ENCODE peak calls at places on chromosomes 6 and 20, in nine cellular contexts. P is left lung; U is spleen; G is fibroblast of lung; R is CD4-positive, alpha-beta T cell; J is RWPE1; Q is neural progenitor cell; I is nephron progenitor cell; L is progenitor cell of endocrine pancreas. M is an unnamed sample.

GRCh38 chr6:166223091-166223490 is 55.4 kb upstream of the TBXT start:
- DNase-seq in P (no peak), U (no peak), G (no peak), R (no peak), J (no peak), Q (no peak), I (no peak), L (no peak), M (no peak)

GRCh38 chr20:41304002-41304401 is 13.5 kb downstream of the ZHX3 start:
- DNase-seq in P (no peak), U (no peak), G (no peak), R (no peak), J (no peak), Q (no peak), I (no peak), L (no peak), M (no peak)

GRCh38 chr20:24134284-24134683 is 145.7 kb upstream of the GGTLC1 start:
- DNase-seq in P (no peak), U (no peak), G (peak), R (no peak), J (peak), Q (no peak), I (no peak), L (no peak), M (no peak)

GRCh38 chr6:90167514-90168379 is 128.9 kb downstream of the BACH2 start:
- DNase-seq in P (no peak), U (no peak), G (no peak), R (no peak), J (no peak), Q (no peak), I (no peak), L (no peak), M (no peak)

GRCh38 chr6:136435096-136435495 is 115.1 kb downstream of the MAP7 start:
- DNase-seq in P (no peak), U (no peak), G (no peak), R (no peak), J (no peak), Q (no peak), I (no peak), L (no peak), M (no peak)

GRCh38 chr20:62921119-62921687 is 5.1 kb downstream of the DIDO1 start:
- DNase-seq in P (peak), U (no peak), G (peak), R (peak), J (peak), Q (peak), I (peak), L (no peak), M (peak)

GRCh38 chr20:63433756-63434531 is 38.5 kb downstream of the KCNQ2 start:
- DNase-seq in P (no peak), U (no peak), G (no peak), R (no peak), J (no peak), Q (no peak), I (no peak), L (no peak), M (no peak)

GRCh38 chr6:120173250-120173649 is 823.7 kb upstream of the MAN1A1 start:
- DNase-seq in P (no peak), U (peak), G (no peak), R (no peak), J (no peak), Q (no peak), I (no peak), L (no peak), M (no peak)

GRCh38 chr6:1639430-1639829 is 29.7 kb downstream of the FOXC1 start:
- DNase-seq in P (no peak), U (no peak), G (no peak), R (peak), J (no peak), Q (no peak), I (no peak), L (no peak), M (no peak)

GRCh38 chr20:46213946-46214830 is 94.1 kb downstream of the CDH22 start:
- DNase-seq in P (no peak), U (no peak), G (no peak), R (no peak), J (peak), Q (no peak), I (no peak), L (no peak), M (no peak)

GRCh38 chr20:44187054-44187762 is at the start of gene JPH2:
- DNase-seq in P (no peak), U (no peak), G (peak), R (no peak), J (peak), Q (peak), I (peak), L (no peak), M (peak)

GRCh38 chr6:161546632-161547031 is 272.8 kb upstream of the AGPAT4 start:
- DNase-seq in P (no peak), U (no peak), G (no peak), R (no peak), J (no peak), Q (no peak), I (no peak), L (no peak), M (no peak)

GRCh38 chr6:8492536-8493125 is 57.3 kb upstream of the SLC35B3 start:
- DNase-seq in P (no peak), U (no peak), G (peak), R (no peak), J (no peak), Q (no peak), I (no peak), L (no peak), M (no peak)

DNA sequence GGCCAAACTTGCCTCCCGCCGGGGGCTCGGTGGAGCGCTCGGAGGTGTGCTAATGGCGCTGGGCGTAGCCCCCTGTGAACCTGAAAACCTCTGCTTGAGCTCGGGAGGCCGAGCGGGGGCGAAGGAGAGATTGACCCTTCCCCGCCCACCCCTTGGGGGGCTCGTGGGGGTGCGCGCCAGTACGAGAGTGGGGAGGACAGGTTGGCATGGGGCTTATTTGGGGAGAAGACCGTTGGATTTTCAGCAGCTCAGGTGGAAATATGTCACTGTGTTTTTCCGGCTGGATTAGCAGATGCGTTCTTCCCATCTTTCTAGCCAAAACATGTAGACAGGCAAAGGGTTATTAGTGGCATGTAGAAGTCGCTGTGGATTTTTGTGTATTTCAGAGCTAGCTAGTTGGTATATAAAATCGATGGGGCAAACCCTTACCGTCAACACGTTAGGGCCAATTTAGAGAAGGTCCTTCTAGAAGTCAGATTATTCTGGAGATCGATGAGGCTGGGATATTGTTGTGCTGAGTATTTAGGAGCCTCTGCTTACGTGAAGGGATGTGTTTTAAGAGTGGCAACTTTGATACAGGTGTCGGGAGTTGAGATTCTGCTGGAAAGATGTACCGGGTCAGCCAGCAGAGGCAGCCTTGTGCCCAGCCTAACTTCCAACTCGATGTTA is 525 bp downstream of the NCOA7 start:
- DNase-seq in P (no peak), U (peak), G (peak), R (peak), J (peak), Q (peak), I (no peak), L (no peak), M (no peak)
- TF ChIP-seq CTCF in P (no peak), U (peak), G (peak), R (peak), J (peak), Q (peak), I (peak), L (peak), M (peak)

GRCh38 chr20:35741892-35742740 is at the start of gene RBM39:
- DNase-seq in P (peak), U (peak), G (peak), R (peak), J (peak), Q (peak), I (peak), L (peak), M (peak)
- TF ChIP-seq CTCF in P (peak), U (peak), G (peak), R (peak), J (no peak), Q (peak), I (no peak), L (peak), M (peak)

GRCh38 chr20:14609328-14610221 is 272.2 kb upstream of the FLRT3 start:
- DNase-seq in P (no peak), U (no peak), G (no peak), R (no peak), J (no peak), Q (no peak), I (no peak), L (no peak), M (no peak)

GRCh38 chr20:14616003-14616402 is 278.6 kb upstream of the FLRT3 start:
- DNase-seq in P (no peak), U (no peak), G (no peak), R (no peak), J (no peak), Q (no peak), I (no peak), L (no peak), M (no peak)

GRCh38 chr20:14617123-14617522 is 279.7 kb upstream of the FLRT3 start:
- DNase-seq in P (no peak), U (no peak), G (peak), R (no peak), J (no peak), Q (no peak), I (no peak), L (no peak), M (no peak)

GRCh38 chr20:14612389-14612788 is 275.0 kb upstream of the FLRT3 start:
- DNase-seq in P (no peak), U (no peak), G (no peak), R (no peak), J (no peak), Q (no peak), I (no peak), L (no peak), M (no peak)
- TF ChIP-seq CTCF in P (no peak), U (no peak), G (no peak), R (no peak), J (no peak), Q (no peak), I (no peak), L (no peak), M (no peak)

GRCh38 chr20:49924247-49924646 is 8.9 kb upstream of the SPATA2 start:
- DNase-seq in P (peak), U (no peak), G (no peak), R (no peak), J (no peak), Q (no peak), I (no peak), L (no peak), M (no peak)

GRCh38 chr20:49928411-49929141 is 7.6 kb upstream of the RNF114 start:
- DNase-seq in P (peak), U (peak), G (peak), R (peak), J (peak), Q (peak), I (peak), L (peak), M (peak)

GRCh38 chr20:49925901-49926454 is 10.2 kb upstream of the RNF114 start:
- DNase-seq in P (no peak), U (no peak), G (no peak), R (no peak), J (no peak), Q (no peak), I (no peak), L (no peak), M (no peak)

DNA sequence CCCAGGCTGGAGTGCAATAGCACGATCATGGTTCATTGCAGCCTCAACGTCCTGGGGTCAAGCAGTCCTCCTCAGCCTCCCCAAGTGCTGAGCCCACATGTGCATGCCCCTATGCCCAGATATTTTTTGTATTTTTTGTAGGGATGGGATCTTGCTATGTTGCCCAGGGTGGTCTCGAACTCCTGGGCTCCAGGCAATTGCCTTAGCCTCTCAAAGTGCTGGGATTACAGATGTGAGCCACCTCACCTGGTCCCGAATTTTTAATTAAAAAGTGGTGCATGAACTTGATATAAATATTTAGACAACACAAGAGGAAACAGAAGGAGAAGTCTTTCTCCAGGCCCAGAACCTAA is 7.1 kb upstream of the RNF114 start:
- DNase-seq in P (no peak), U (no peak), G (no peak), R (no peak), J (no peak), Q (no peak), I (no peak), L (no peak), M (no peak)
- TF ChIP-seq CTCF in P (no peak), U (no peak), G (no peak), R (no peak), J (no peak), Q (no peak), I (no peak), L (no peak), M (no peak)

GRCh38 chr6:111105578-111105977 is 18.3 kb downstream of the SLC16A10 start:
- DNase-seq in P (peak), U (no peak), G (peak), R (no peak), J (peak), Q (no peak), I (no peak), L (no peak), M (no peak)
- TF ChIP-seq CTCF in P (no peak), U (no peak), G (no peak), R (no peak), J (no peak), Q (no peak), I (no peak), L (no peak), M (no peak)

GRCh38 chr6:75368864-75369402 is 84.3 kb upstream of the TMEM30A start:
- DNase-seq in P (no peak), U (no peak), G (no peak), R (no peak), J (no peak), Q (no peak), I (no peak), L (no peak), M (no peak)

GRCh38 chr6:75363304-75363703 is 78.7 kb upstream of the TMEM30A start:
- DNase-seq in P (no peak), U (no peak), G (no peak), R (no peak), J (no peak), Q (no peak), I (no peak), L (no peak), M (no peak)

GRCh38 chr6:75372884-75373283 is 88.3 kb upstream of the TMEM30A start:
- DNase-seq in P (no peak), U (no peak), G (no peak), R (no peak), J (no peak), Q (no peak), I (no peak), L (no peak), M (no peak)

DNA sequence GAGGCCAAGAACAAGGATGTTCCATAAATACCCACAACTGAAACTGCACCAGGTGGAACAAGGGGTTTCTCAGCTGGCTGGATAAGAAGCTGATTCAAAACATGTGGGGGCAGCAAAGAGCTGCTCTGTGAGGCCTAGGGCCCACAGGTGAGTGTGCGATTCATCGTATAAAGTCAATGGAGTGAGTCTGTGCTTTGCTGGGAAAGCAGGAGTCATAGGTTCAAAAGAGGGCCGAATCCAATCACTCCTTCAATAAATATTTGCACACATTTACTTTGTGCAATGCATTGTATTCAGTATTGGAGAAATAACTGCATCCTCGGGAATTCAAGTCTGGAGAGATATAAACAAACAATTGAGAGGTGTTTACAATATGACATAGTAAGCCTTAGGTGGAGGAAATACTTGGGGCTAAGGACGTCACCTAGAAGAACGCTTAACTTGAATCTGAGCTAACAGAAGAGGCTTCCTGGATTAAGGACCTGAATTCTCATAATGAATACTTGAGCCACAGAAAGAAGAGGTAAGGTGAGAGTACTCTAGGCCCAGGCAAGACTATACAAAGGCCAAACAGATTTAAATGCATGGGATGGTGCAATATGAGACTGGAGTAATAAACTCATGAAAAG is 83.7 kb upstream of the TMEM30A start:
- DNase-seq in P (peak), U (no peak), G (peak), R (no peak), J (peak), Q (peak), I (peak), L (peak), M (no peak)
- TF ChIP-seq CTCF in P (no peak), U (no peak), G (peak), R (no peak), J (no peak), Q (peak), I (peak), L (peak), M (peak)

DNA sequence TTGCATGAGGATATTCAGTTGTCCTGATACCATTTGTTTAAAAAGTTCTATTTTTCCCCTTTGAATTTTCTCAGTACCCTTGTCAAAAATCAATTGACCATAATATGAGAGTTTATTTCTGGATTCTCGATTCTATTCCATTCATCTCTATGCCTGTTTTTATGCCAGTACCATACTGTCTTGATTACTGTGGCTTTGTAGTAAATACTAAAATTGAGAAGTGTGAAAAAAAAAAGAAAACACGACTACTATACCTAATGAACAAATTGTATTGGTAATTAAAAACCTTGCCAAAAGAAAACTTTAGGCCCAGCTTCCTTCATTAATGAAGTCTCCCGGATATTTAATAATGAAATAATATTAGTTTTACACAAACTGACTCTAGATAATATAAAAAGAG is 185.7 kb downstream of the TBC1D7 start:
- DNase-seq in P (no peak), U (no peak), G (no peak), R (no peak), J (no peak), Q (no peak), I (no peak), L (no peak), M (no peak)
- TF ChIP-seq CTCF in P (no peak), U (no peak), G (no peak), R (no peak), J (no peak), Q (no peak), I (no peak), L (no peak), M (no peak)

DNA sequence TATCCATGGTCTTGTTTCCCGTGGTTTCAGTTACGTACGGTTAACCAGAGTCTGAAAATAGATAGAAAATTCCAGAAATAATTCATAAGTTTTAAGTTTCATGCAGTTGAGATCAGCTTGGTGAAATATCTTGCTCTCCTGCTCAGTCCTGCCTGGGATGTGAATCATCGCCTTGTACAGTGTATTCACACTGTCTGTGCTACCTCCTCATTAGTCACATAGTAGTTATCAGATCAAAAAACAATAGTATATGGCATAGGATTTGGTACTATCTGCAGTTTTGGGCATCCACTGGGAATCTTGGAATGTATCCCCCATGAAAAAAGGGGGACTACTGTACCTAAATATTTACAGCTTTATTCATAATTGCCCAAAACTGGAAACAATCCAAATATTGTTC is 22.7 kb upstream of the MOCS1 start:
- DNase-seq in P (no peak), U (no peak), G (peak), R (no peak), J (peak), Q (no peak), I (no peak), L (no peak), M (no peak)
- TF ChIP-seq CTCF in P (no peak), U (no peak), G (no peak), R (no peak), J (no peak), Q (no peak), I (no peak), L (no peak), M (no peak)

GRCh38 chr6:53735896-53736295 is 58.9 kb upstream of the LRRC1 start:
- DNase-seq in P (no peak), U (no peak), G (no peak), R (no peak), J (no peak), Q (no peak), I (no peak), L (no peak), M (no peak)

GRCh38 chr6:53737746-53738145 is 57.1 kb upstream of the LRRC1 start:
- DNase-seq in P (no peak), U (no peak), G (no peak), R (no peak), J (no peak), Q (no peak), I (no peak), L (no peak), M (no peak)

GRCh38 chr6:53731906-53732636 is 62.7 kb upstream of the LRRC1 start:
- DNase-seq in P (no peak), U (no peak), G (peak), R (no peak), J (no peak), Q (no peak), I (no peak), L (no peak), M (no peak)

GRCh38 chr6:53730767-53731166 is 64.0 kb upstream of the LRRC1 start:
- DNase-seq in P (no peak), U (no peak), G (no peak), R (no peak), J (no peak), Q (no peak), I (no peak), L (no peak), M (no peak)

GRCh38 chr6:53734473-53735299 is 60.1 kb upstream of the LRRC1 start:
- DNase-seq in P (peak), U (no peak), G (peak), R (no peak), J (peak), Q (peak), I (peak), L (no peak), M (peak)
- TF ChIP-seq CTCF in P (no peak), U (no peak), G (no peak), R (peak), J (no peak), Q (peak), I (peak), L (peak), M (peak)

M was measured in neural crest cell.